ENCODE peak calls at places on chromosomes 16 and 17, in ten cellular contexts. U is NB4; E is CD8-positive, alpha-beta T cell; A is BE2C; W is heart left ventricle; C is posterior cingulate gyrus; P is nephron progenitor cell; I is breast epithelium; S is Panc1; Y is effector memory CD4-positive, alpha-beta T cell. O is an unnamed sample.

GRCh38 chr16:51328708-51329107 is 177.6 kb upstream of the SALL1 start:
- DNase-seq in Y (no peak), I (no peak), S (no peak), E (no peak), P (peak), A (no peak), C (no peak), U (no peak), W (no peak), O (no peak)

GRCh38 chr16:87044031-87044380 is 273.2 kb downstream of the C16orf95 start:
- DNase-seq in C (no peak), P (no peak), E (no peak), S (no peak), A (no peak), W (no peak), U (no peak), I (no peak), Y (no peak), O (no peak)

GRCh38 chr17:75683467-75684041 is 16.4 kb downstream of the SAP30BP start:
- DNase-seq in Y (no peak), C (no peak), U (peak), S (peak), E (no peak), W (no peak), P (no peak), I (no peak), A (no peak), O (no peak)

GRCh38 chr16:35305476-35305875 is 1846.1 kb downstream of the TP53TG3F start:
- DNase-seq in C (no peak), A (no peak), Y (no peak), I (no peak), E (no peak), P (no peak), W (no peak), S (no peak), U (no peak), O (no peak)

GRCh38 chr17:73316919-73317505 is 5.2 kb upstream of the CDC42EP4 start:
- DNase-seq in S (no peak), I (no peak), P (no peak), C (no peak), E (no peak), U (peak), W (no peak), A (no peak), Y (no peak), O (no peak)

GRCh38 chr16:86755571-86756006 is 177.2 kb downstream of the FOXL1 start:
- DNase-seq in W (peak), E (no peak), A (no peak), P (no peak), U (no peak), C (no peak), S (no peak), I (no peak), Y (no peak), O (peak)

GRCh38 chr16:80563066-80563465 is 22.3 kb downstream of the DYNLRB2 start:
- DNase-seq in C (no peak), Y (no peak), A (no peak), S (no peak), U (no peak), I (no peak), P (no peak), E (no peak), W (no peak), O (no peak)

GRCh38 chr16:53773881-53774280 is 69.9 kb downstream of the FTO start:
- DNase-seq in C (no peak), Y (no peak), E (no peak), S (no peak), P (no peak), U (peak), W (no peak), A (no peak), I (no peak), O (no peak)

GRCh38 chr17:28505986-28506665 is at the start of gene FOXN1:
- DNase-seq in S (no peak), A (no peak), Y (no peak), W (no peak), E (no peak), P (no peak), I (no peak), U (no peak), C (no peak), O (no peak)

GRCh38 chr17:72446525-72447250 is 325.9 kb downstream of the SOX9 start:
- DNase-seq in A (no peak), W (no peak), I (no peak), P (no peak), C (no peak), Y (no peak), S (no peak), E (no peak), U (no peak), O (no peak)

GRCh38 chr16:35574454-35575431 is 2115.3 kb downstream of the TP53TG3F start:
- DNase-seq in C (no peak), W (no peak), P (no peak), U (no peak), I (no peak), Y (no peak), E (no peak), A (no peak), S (no peak), O (no peak)

GRCh38 chr17:1460233-1460632 is 4.2 kb upstream of the CRK start:
- DNase-seq in A (no peak), U (no peak), W (peak), P (no peak), I (peak), C (no peak), S (peak), E (no peak), Y (no peak), O (peak)

GRCh38 chr17:57869599-57870282 is 19.9 kb upstream of the MRPS23 start:
- DNase-seq in E (no peak), C (no peak), S (no peak), U (no peak), W (no peak), I (no peak), Y (no peak), P (no peak), A (no peak), O (no peak)

GRCh38 chr16:383326-384020 is 1.7 kb upstream of the PGAP6 start:
- DNase-seq in P (no peak), I (peak), E (peak), S (no peak), A (peak), W (peak), C (no peak), Y (no peak), U (no peak), O (peak)

GRCh38 chr16:86344586-86344871 is 165.8 kb upstream of the FOXF1 start:
- DNase-seq in C (no peak), S (no peak), A (no peak), I (no peak), W (no peak), U (no peak), E (no peak), P (no peak), Y (no peak), O (no peak)

GRCh38 chr16:66254106-66254505 is 112.4 kb upstream of the CDH5 start:
- DNase-seq in S (no peak), A (no peak), W (no peak), U (no peak), P (no peak), C (no peak), I (no peak), E (no peak), Y (no peak), O (no peak)